ENCODE peak calls at places on chromosome 14, in six cellular contexts. C is MM.1S, E is thyroid gland, W is DND-41, Q is suprapubic skin, P is cardiac muscle cell. K is an unnamed sample. For H3K36me3 and H3K4me1, the result is how much of the 10 kb centered on the place peaks cover.

GRCh38 chr14:48735607-48736006 is 850.6 kb downstream of the RPS29 start:
- DNase-seq in C (no peak), E (no peak), W (no peak), Q (no peak), P (no peak), K (no peak)

GRCh38 chr14:22339277-22339676 is 249.7 kb downstream of the DAD1 start:
- DNase-seq in C (no peak), E (peak), W (no peak), Q (peak), P (peak), K (no peak)

GRCh38 chr14:95320076-95320895 is 578 bp upstream of the CLMN start:
- DNase-seq in C (no peak), E (peak), W (no peak), Q (no peak), P (no peak), K (no peak)

GRCh38 chr14:75831455-75831854 is 150.3 kb downstream of the TGFB3 start:
- DNase-seq in C (no peak), E (peak), W (peak), Q (peak), P (peak), K (peak)

GRCh38 chr14:98008381-98009113 is 1211.4 kb downstream of the VRK1 start:
- DNase-seq in C (no peak), E (no peak), W (no peak), Q (no peak), P (no peak), K (no peak)

GRCh38 chr14:95200404-95200803 is 43.1 kb upstream of the DICER1 start:
- DNase-seq in C (no peak), E (peak), W (no peak), Q (no peak), P (no peak), K (no peak)

GRCh38 chr14:26594756-26595545 is 2.9 kb downstream of the NOVA1 start:
- DNase-seq in C (no peak), E (no peak), W (no peak), Q (no peak), P (no peak), K (no peak)

GRCh38 chr14:94401083-94401482 is 12.7 kb upstream of the SERPINA1 start:
- DNase-seq in C (no peak), E (no peak), W (no peak), Q (no peak), P (no peak), K (no peak)

GRCh38 chr14:105746124-105746514 is 219.7 kb downstream of the TMEM121 start:
- DNase-seq in C (no peak), E (no peak), W (no peak), Q (peak), P (no peak), K (no peak)

GRCh38 chr14:76245097-76245496 is 93.4 kb downstream of the GPATCH2L start:
- DNase-seq in C (no peak), E (no peak), W (no peak), Q (no peak), P (no peak), K (no peak)

GRCh38 chr14:96253140-96253539 is 2.9 kb upstream of the BDKRB1 start:
- DNase-seq in C (no peak), E (no peak), W (no peak), Q (no peak), P (peak), K (no peak)

GRCh38 chr14:67410313-67410712 is 1.7 kb downstream of the PLEK2 start:
- DNase-seq in C (no peak), E (no peak), W (no peak), Q (no peak), P (no peak), K (no peak)

GRCh38 chr14:64196668-64197411 is 97.3 kb downstream of the ESR2 start:
- DNase-seq in C (no peak), E (peak), W (no peak), Q (no peak), P (peak), K (no peak)

GRCh38 chr14:77478029-77478428 is 20.1 kb downstream of the AHSA1 start:
- DNase-seq in C (no peak), E (no peak), W (no peak), Q (no peak), P (no peak), K (no peak)

GRCh38 chr14:52840916-52841315 is 49.5 kb upstream of the GNPNAT1 start:
- DNase-seq in C (no peak), E (peak), W (no peak), Q (no peak), P (peak), K (no peak)

GRCh38 chr14:67166450-67166853 is 22.8 kb upstream of the GARIN2 start:
- DNase-seq in C (peak), E (peak), W (peak), Q (no peak), P (peak), K (peak)

GRCh38 chr14:70622111-70622712 is 19.5 kb upstream of the TTC9 start:
- DNase-seq in C (peak), E (peak), W (peak), Q (no peak), P (peak), K (peak)

GRCh38 chr14:94030571-94030970 is 4.4 kb downstream of the OTUB2 start:
- DNase-seq in C (no peak), E (no peak), W (no peak), Q (no peak), P (no peak), K (no peak)

GRCh38 chr14:76929927-76930326 is 98.6 kb downstream of the IRF2BPL start:
- DNase-seq in C (peak), E (no peak), W (peak), Q (no peak), P (no peak), K (peak)

GRCh38 chr14:63174760-63175191 is 29.5 kb upstream of the RHOJ start:
- DNase-seq in C (no peak), E (no peak), W (no peak), Q (no peak), P (peak), K (no peak)

GRCh38 chr14:59189281-59189821 is 884 bp downstream of the DAAM1 start:
- DNase-seq in C (peak), E (peak), W (peak), Q (peak), P (peak), K (peak)

GRCh38 chr14:76208340-76208739 is 56.6 kb downstream of the GPATCH2L start:
- DNase-seq in C (no peak), E (no peak), W (no peak), Q (no peak), P (no peak), K (no peak)

GRCh38 chr14:29926701-29927595 is 699 bp downstream of the PRKD1 start:
- DNase-seq in C (peak), E (peak), W (no peak), Q (no peak), P (peak), K (no peak)

DNA sequence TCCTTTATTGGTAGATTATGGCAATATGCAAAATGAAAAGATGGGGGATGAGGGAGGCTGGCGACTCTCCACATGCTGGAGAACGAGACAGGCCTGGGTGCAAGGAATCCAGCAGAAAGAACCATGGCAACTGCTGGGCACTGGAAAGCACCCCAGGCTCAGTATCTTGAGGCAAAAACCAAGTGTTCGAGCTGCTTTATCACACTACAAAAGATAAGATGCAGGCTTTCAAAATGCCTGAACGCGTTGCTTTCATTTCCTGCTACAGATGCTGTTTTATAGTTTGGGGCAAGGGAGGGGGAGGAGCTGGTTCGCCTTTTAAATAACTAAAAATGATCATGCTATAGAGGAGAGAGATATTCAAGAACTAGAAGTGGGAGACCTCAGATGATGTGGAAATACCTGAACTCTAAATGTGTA is 38.9 kb downstream of the NIN start:
- DNase-seq in C (peak), E (no peak), W (no peak), Q (no peak), P (peak), K (peak)
- H3K27ac ChIP-seq in C (peak), E (no peak), W (no peak), Q (no peak), P (no peak), K (peak)

GRCh38 chr14:54708982-54709381 is 142.1 kb downstream of the SAMD4A start:
- DNase-seq in C (no peak), E (peak), W (no peak), Q (no peak), P (no peak), K (no peak)

GRCh38 chr14:54708161-54708560 is 141.2 kb downstream of the SAMD4A start:
- DNase-seq in C (no peak), E (no peak), W (no peak), Q (no peak), P (no peak), K (no peak)

GRCh38 chr14:54711312-54711711 is 144.4 kb downstream of the SAMD4A start:
- DNase-seq in C (no peak), E (no peak), W (no peak), Q (no peak), P (no peak), K (no peak)

GRCh38 chr14:54709444-54709843 is 142.5 kb downstream of the SAMD4A start:
- DNase-seq in C (no peak), E (peak), W (no peak), Q (no peak), P (no peak), K (peak)

GRCh38 chr14:54709867-54710266 is 142.9 kb downstream of the SAMD4A start:
- DNase-seq in C (no peak), E (no peak), W (no peak), Q (no peak), P (no peak), K (no peak)
- H3K36me3 ChIP-seq in C (under half), E (under half), W (under half), Q (under half), P (under half), K (under half)

GRCh38 chr14:104700747-104701215 is 11.4 kb downstream of the INF2 start:
- DNase-seq in C (no peak), E (no peak), W (no peak), Q (no peak), P (no peak), K (no peak)
- H3K4me1 ChIP-seq in C (under half), E (under half), W (under half), Q (under half), P (under half), K (under half)

DNA sequence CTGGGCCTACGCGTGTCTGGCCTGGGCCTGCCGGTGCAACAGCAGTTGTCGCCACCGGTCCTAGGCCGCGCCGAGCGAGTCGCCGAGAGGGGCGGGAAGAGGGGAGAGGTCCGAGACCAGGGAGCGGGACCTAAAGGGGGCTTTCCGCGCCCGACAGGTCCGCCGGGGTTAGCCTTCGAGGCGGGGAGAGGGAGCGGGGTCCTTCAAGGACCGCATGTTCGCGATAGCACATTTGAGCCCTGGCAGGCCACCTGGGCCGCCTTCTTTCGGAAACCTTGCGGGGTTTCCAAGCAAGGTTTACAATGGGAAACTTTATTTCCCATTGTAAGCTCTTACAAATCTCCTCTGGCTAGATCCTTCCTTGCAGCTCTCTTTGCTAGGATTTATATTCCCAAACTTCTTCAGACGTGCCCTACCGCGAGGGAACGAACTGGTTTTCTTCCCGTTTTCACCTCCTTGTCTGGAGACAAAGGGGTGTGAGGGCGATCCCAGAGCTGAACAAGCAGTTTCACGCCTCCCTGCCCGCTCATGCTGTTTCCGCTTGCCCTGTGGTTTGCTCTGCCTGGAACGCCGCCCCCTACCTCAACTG is 6.8 kb downstream of the SIX6 start:
- DNase-seq in C (no peak), E (no peak), W (no peak), Q (no peak), P (no peak), K (no peak)
- H3K27ac ChIP-seq in C (no peak), E (no peak), W (no peak), Q (no peak), P (no peak), K (no peak)

DNA sequence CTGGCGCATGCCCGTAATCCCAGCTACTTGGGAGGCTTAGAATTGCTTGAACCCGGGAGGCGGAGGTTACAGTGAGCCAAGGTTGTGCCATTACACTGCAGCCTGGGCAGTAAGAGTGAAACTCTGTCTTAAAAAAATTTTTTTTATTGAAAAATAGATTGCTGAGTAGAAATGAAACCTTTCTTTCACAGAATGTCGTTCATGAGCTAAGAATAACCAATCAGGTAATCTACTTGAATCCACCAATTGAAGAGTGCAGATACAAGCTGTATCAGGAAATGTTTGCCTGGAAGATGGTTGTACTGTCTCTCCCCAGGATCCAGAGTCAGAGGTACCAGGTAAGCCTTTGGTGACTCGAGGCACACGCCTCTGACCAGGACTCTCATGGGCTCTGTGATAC is 27.0 kb downstream of the DYNC1H1 start:
- DNase-seq in C (peak), E (no peak), W (no peak), Q (no peak), P (no peak), K (peak)
- H3K36me3 ChIP-seq in C (under half), E (half or more), W (half or more), Q (half or more), P (half or more), K (half or more)

DNA sequence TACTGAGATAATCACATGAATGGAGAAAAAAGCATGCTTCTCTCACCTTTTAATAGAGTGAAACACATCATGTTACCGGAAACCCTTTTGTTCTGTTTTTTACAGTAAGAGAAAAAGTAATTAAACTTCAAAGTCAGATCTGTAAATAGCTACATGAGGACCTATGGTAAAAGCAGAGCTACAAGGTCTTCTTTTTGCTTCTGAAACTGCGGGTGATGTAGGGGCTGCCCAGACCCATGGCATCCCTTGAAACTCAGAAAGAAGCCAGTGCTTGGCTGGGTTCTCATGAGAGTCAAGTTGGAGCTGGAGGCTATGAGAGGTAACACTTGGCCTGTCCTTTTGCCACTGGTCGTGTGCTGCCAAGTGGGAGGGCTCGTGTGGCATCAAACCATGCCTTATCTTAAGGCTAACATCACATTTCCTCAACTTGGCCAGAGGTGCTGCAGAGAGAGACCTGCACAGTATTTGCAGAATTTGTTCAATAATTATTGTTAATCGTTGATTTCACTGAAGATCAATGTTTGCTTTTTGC is 47.6 kb downstream of the EML1 start:
- DNase-seq in C (no peak), E (no peak), W (no peak), Q (no peak), P (no peak), K (no peak)
- H3K4me1 ChIP-seq in C (under half), E (under half), W (under half), Q (under half), P (under half), K (under half)

GRCh38 chr14:69037790-69038448 is 58.8 kb upstream of the ACTN1 start:
- DNase-seq in C (no peak), E (no peak), W (no peak), Q (no peak), P (no peak), K (no peak)
- H3K27ac ChIP-seq in C (no peak), E (no peak), W (no peak), Q (no peak), P (no peak), K (no peak)

GRCh38 chr14:74799765-74800164 is 36.6 kb downstream of the YLPM1 start:
- DNase-seq in C (no peak), E (no peak), W (no peak), Q (no peak), P (no peak), K (no peak)
- H3K36me3 ChIP-seq in C (under half), E (under half), W (half or more), Q (under half), P (under half), K (half or more)

K was measured in CD4-positive, CD25-positive, alpha-beta regulatory T cell.